ENCODE peak calls at places on chromosomes 6 and 20, in five cellular contexts. Y is neural crest cell; V is HFFc6; W is activated CD8-positive, alpha-beta memory T cell treated with anti-CD3 and anti-CD28 coated beads for 24 hours; O is AG08396. E is an unnamed sample.

GRCh38 chr6:140554421-140554820 is 1180.0 kb upstream of the CITED2 start:
- DNase-seq in Y (no peak), V (no peak), W (no peak), O (no peak), E (no peak)

GRCh38 chr20:4942336-4942735 is 59.0 kb downstream of the SLC23A2 start:
- DNase-seq in V (no peak), Y (no peak), W (no peak), O (peak; percentile 32), E (no peak)

GRCh38 chr6:111361648-111362047 is 121.4 kb downstream of the REV3L start:
- DNase-seq in V (peak; percentile 18), Y (peak; percentile 12), O (peak; percentile 44), W (no peak), E (no peak)

GRCh38 chr20:25000268-25000801 is 7.8 kb upstream of the APMAP start:
- DNase-seq in V (peak; percentile 86), Y (no peak), O (peak; percentile 68), W (no peak), E (peak; percentile 73)

GRCh38 chr6:8315154-8315553 is 120.2 kb downstream of the SLC35B3 start:
- DNase-seq in Y (no peak), O (no peak), V (no peak), W (no peak), E (no peak)

GRCh38 chr6:134097114-134097707 is 44.8 kb upstream of the SLC2A12 start:
- DNase-seq in O (peak; percentile 69), Y (peak; percentile 81), V (peak; percentile 72), W (peak; percentile 76), E (no peak)

GRCh38 chr20:35003211-35004031 is 47.8 kb downstream of the MYH7B start:
- DNase-seq in W (no peak), V (no peak), O (no peak), Y (no peak), E (peak; percentile 72)

GRCh38 chr20:5114403-5114802 is 5.4 kb downstream of the PCNA start:
- DNase-seq in V (no peak), Y (no peak), O (no peak), W (no peak), E (no peak)

GRCh38 chr6:5723905-5724691 is 282.6 kb downstream of the NRN1 start:
- DNase-seq in W (no peak), Y (no peak), O (no peak), V (no peak), E (no peak)

GRCh38 chr6:11428895-11429294 is 108.7 kb upstream of the TMEM170B start:
- DNase-seq in V (peak; percentile 88), O (peak; percentile 53), Y (no peak), W (no peak), E (no peak)

GRCh38 chr6:96195272-96195671 is 179.5 kb downstream of the FUT9 start:
- DNase-seq in W (no peak), V (no peak), O (no peak), Y (no peak), E (no peak)

GRCh38 chr6:167142433-167142761 is 15.4 kb downstream of the GPR31 start:
- DNase-seq in O (no peak), Y (no peak), W (no peak), V (no peak), E (no peak)